ENCODE peak calls at places on chromosomes 11 and 22, in eight cellular contexts. One of them, this sample, is unnamed.

GRCh38 chr11:13251961-13252360 is 25.6 kb upstream of the BMAL1 start:
- DNase-seq in A549: no peak
- DNase-seq in HEK293T: no peak
- DNase-seq in stimulated activated CD4-positive, alpha-beta T cell treated with anti-CD3 and anti-CD28 coated beads, Interleukin-2, amount 100 ng/mL, for 48 hours: no peak
- DNase-seq in fibroblast of lung: no peak
- DNase-seq in left kidney: no peak
- DNase-seq in HT1080: no peak
- DNase-seq in NCI-H2081: no peak
- DNase-seq in this sample: no peak

GRCh38 chr11:120208012-120208441 is 2.8 kb upstream of the OAF start:
- DNase-seq in HEK293T: no peak
- DNase-seq in NCI-H2081: no peak
- DNase-seq in left kidney: no peak
- DNase-seq in stimulated activated CD4-positive, alpha-beta T cell treated with anti-CD3 and anti-CD28 coated beads, Interleukin-2, amount 100 ng/mL, for 48 hours: no peak
- DNase-seq in fibroblast of lung: no peak
- DNase-seq in A549: no peak
- DNase-seq in HT1080: no peak
- DNase-seq in this sample: no peak

GRCh38 chr11:67349036-67349435 is 4.3 kb downstream of the POLD4 start:
- DNase-seq in HT1080: no peak
- DNase-seq in NCI-H2081: no peak
- DNase-seq in A549: no peak
- DNase-seq in stimulated activated CD4-positive, alpha-beta T cell treated with anti-CD3 and anti-CD28 coated beads, Interleukin-2, amount 100 ng/mL, for 48 hours: no peak
- DNase-seq in fibroblast of lung: no peak
- DNase-seq in HEK293T: no peak
- DNase-seq in left kidney: no peak
- DNase-seq in this sample: no peak

GRCh38 chr11:102382384-102382783 is 35.4 kb downstream of the BIRC2 start:
- DNase-seq in NCI-H2081: no peak
- DNase-seq in HT1080: no peak
- DNase-seq in fibroblast of lung: peak
- DNase-seq in left kidney: no peak
- DNase-seq in stimulated activated CD4-positive, alpha-beta T cell treated with anti-CD3 and anti-CD28 coated beads, Interleukin-2, amount 100 ng/mL, for 48 hours: no peak
- DNase-seq in A549: no peak
- DNase-seq in HEK293T: no peak
- DNase-seq in this sample: no peak

GRCh38 chr22:44202261-44202789 is 21.6 kb downstream of the PARVG start:
- DNase-seq in HT1080: peak
- DNase-seq in stimulated activated CD4-positive, alpha-beta T cell treated with anti-CD3 and anti-CD28 coated beads, Interleukin-2, amount 100 ng/mL, for 48 hours: no peak
- DNase-seq in A549: no peak
- DNase-seq in fibroblast of lung: peak
- DNase-seq in NCI-H2081: no peak
- DNase-seq in left kidney: no peak
- DNase-seq in HEK293T: no peak
- DNase-seq in this sample: no peak

GRCh38 chr11:20156280-20156875 is 3.9 kb downstream of the DBX1 start:
- DNase-seq in HT1080: no peak
- DNase-seq in A549: no peak
- DNase-seq in NCI-H2081: no peak
- DNase-seq in fibroblast of lung: no peak
- DNase-seq in HEK293T: no peak
- DNase-seq in stimulated activated CD4-positive, alpha-beta T cell treated with anti-CD3 and anti-CD28 coated beads, Interleukin-2, amount 100 ng/mL, for 48 hours: no peak
- DNase-seq in left kidney: peak
- DNase-seq in this sample: peak

GRCh38 chr11:117959438-117960149 is 26.6 kb upstream of the IL10RA start:
- DNase-seq in A549: no peak
- DNase-seq in stimulated activated CD4-positive, alpha-beta T cell treated with anti-CD3 and anti-CD28 coated beads, Interleukin-2, amount 100 ng/mL, for 48 hours: no peak
- DNase-seq in HT1080: no peak
- DNase-seq in HEK293T: no peak
- DNase-seq in fibroblast of lung: no peak
- DNase-seq in left kidney: no peak
- DNase-seq in NCI-H2081: no peak
- DNase-seq in this sample: no peak

GRCh38 chr11:69828276-69828970 is 9.2 kb upstream of the FGF3 start:
- DNase-seq in stimulated activated CD4-positive, alpha-beta T cell treated with anti-CD3 and anti-CD28 coated beads, Interleukin-2, amount 100 ng/mL, for 48 hours: no peak
- DNase-seq in A549: no peak
- DNase-seq in left kidney: no peak
- DNase-seq in NCI-H2081: no peak
- DNase-seq in HEK293T: no peak
- DNase-seq in HT1080: no peak
- DNase-seq in fibroblast of lung: no peak
- DNase-seq in this sample: no peak

GRCh38 chr22:28829358-28830181 is 29.2 kb upstream of the XBP1 start:
- DNase-seq in NCI-H2081: peak
- DNase-seq in HT1080: peak
- DNase-seq in stimulated activated CD4-positive, alpha-beta T cell treated with anti-CD3 and anti-CD28 coated beads, Interleukin-2, amount 100 ng/mL, for 48 hours: peak
- DNase-seq in left kidney: peak
- DNase-seq in A549: peak
- DNase-seq in fibroblast of lung: peak
- DNase-seq in HEK293T: peak
- DNase-seq in this sample: peak